ENCODE peak calls at places on chromosomes 11 and 22, in ten cellular contexts. G is IMR-90, D is astrocyte of the spinal cord, M is body of pancreas, E is lower leg skin, A is GM12865, C is H1, V is tibial artery, R is suprapubic skin, B is heart left ventricle. U is an unnamed sample.

GRCh38 chr11:74449369-74449931 is 17.9 kb downstream of the KCNE3 start:
- DNase-seq in G (peak; percentile 81), D (peak; percentile 81), M (peak; percentile 70), E (peak; percentile 83), A (peak; percentile 68), C (no peak), V (no peak), R (no peak), B (no peak), U (peak; percentile 31)

GRCh38 chr22:23102776-23103175 is 32.5 kb downstream of the GNAZ start:
- DNase-seq in G (no peak), D (no peak), M (no peak), E (no peak), A (no peak), C (no peak), V (no peak), R (no peak), B (no peak), U (no peak)

GRCh38 chr11:9089636-9090035 is 1.8 kb downstream of the SCUBE2 start:
- DNase-seq in G (no peak), D (no peak), M (no peak), E (no peak), A (no peak), C (no peak), V (no peak), R (no peak), B (no peak), U (no peak)

GRCh38 chr11:2932850-2933251 is 3.6 kb upstream of the PHLDA2 start:
- DNase-seq in G (peak; percentile 46), D (peak; percentile 81), M (peak; percentile 14), E (no peak), A (no peak), C (no peak), V (peak; percentile 70), R (peak; percentile 68), B (peak; percentile 19), U (no peak)

GRCh38 chr11:47394322-47395224 is 13.8 kb upstream of the SLC39A13 start:
- DNase-seq in G (peak; percentile 20), D (peak; percentile 35), M (no peak), E (no peak), A (peak; percentile 88), C (no peak), V (no peak), R (peak; percentile 70), B (peak; percentile 78), U (peak; percentile 83)

GRCh38 chr11:45933131-45933821 is 10.8 kb downstream of the LARGE2 start:
- DNase-seq in G (peak; percentile 71), D (peak; percentile 35), M (peak; percentile 72), E (peak; percentile 83), A (peak; percentile 43), C (no peak), V (peak; percentile 60), R (no peak), B (no peak), U (no peak)

GRCh38 chr22:19959587-19960490 is 18.2 kb upstream of the TXNRD2 start:
- DNase-seq in G (no peak), D (no peak), M (no peak), E (no peak), A (no peak), C (no peak), V (no peak), R (no peak), B (peak; percentile 37), U (no peak)

GRCh38 chr11:85682330-85683305 is 3.4 kb downstream of the CCDC89 start:
- DNase-seq in G (peak; percentile 47), D (peak; percentile 52), M (peak; percentile 68), E (peak; percentile 87), A (peak; percentile 60), C (no peak), V (peak; percentile 79), R (peak; percentile 67), B (peak; percentile 85), U (peak; percentile 32)

GRCh38 chr11:127818625-127819024 is 768.7 kb downstream of the ETS1 start:
- DNase-seq in G (no peak), D (no peak), M (no peak), E (no peak), A (no peak), C (no peak), V (no peak), R (no peak), B (no peak), U (no peak)

GRCh38 chr22:47417699-47418098 is 655.2 kb downstream of the TBC1D22A start:
- DNase-seq in G (no peak), D (no peak), M (no peak), E (no peak), A (no peak), C (no peak), V (no peak), R (no peak), B (no peak), U (no peak)

DNA sequence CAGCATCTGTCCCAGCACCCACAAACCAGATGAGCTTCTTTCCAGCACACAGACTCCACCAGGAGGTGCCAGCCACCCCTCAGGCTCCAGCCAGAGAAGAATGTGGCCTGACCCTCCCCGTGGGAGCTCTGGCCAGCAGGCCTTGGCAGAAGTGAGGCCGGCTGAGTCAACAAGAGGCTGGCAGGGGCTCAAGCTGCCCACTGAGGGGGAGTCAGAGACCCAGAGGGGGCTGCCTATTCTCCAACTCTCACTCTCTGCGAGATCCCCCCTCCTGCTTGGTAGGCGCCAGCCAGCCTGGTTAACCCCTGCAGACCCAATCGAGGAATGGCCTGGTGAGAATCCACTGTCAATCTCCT is 10.6 kb upstream of the CDC42EP1 start:
- DNase-seq in G (peak; percentile 50), D (peak; percentile 69), M (peak; percentile 93), E (no peak), A (no peak), C (no peak), V (peak; percentile 90), R (no peak), B (no peak), U (no peak)
- TF ChIP-seq CTCF in G (peak; percentile 48), D (peak; percentile 52), M (peak; percentile 74), E (no peak), A (no peak), C (peak; percentile 18), V (peak; percentile 51), R (peak; percentile 7), B (no peak), U (no peak)

GRCh38 chr11:104876838-104877500 is 21.3 kb downstream of the CASP12 start:
- DNase-seq in G (no peak), D (no peak), M (no peak), E (no peak), A (peak; percentile 22), C (no peak), V (no peak), R (no peak), B (no peak), U (peak; percentile 23)

GRCh38 chr11:104876324-104876723 is 21.9 kb downstream of the CASP12 start:
- DNase-seq in G (no peak), D (no peak), M (no peak), E (no peak), A (no peak), C (no peak), V (no peak), R (no peak), B (no peak), U (no peak)

GRCh38 chr11:104873252-104873651 is 25.0 kb downstream of the CASP12 start:
- DNase-seq in G (no peak), D (no peak), M (no peak), E (no peak), A (no peak), C (no peak), V (no peak), R (no peak), B (no peak), U (no peak)

GRCh38 chr11:104870910-104871309 is 27.4 kb downstream of the CASP12 start:
- DNase-seq in G (peak; percentile 62), D (peak; percentile 55), M (no peak), E (no peak), A (no peak), C (no peak), V (no peak), R (no peak), B (no peak), U (no peak)

DNA sequence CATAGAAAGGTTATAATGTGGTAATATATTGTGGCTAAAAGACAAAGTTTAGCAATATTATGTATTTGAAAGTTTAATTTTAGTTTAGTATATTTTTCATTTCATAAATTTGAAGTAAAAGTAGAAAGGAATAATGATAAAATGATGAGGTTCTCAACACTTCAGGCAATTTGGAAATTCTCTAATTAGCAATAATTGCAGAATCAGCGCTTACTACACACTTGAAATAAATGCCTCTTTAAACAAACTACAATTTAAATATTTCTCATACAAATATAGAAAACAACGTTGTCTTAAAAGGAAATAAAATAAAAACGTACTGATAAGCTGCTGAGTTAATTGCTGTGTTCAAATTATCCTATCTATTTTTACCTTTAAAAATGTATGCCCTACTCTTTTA is 25.9 kb downstream of the CASP12 start:
- DNase-seq in G (no peak), D (no peak), M (no peak), E (no peak), A (no peak), C (no peak), V (no peak), R (no peak), B (no peak), U (no peak)
- H3K4me3 ChIP-seq in G (no peak overlapping the region), D (no peak overlapping the region), M (no peak overlapping the region), E (no peak overlapping the region), A (no peak overlapping the region), C (no peak overlapping the region), V (no peak overlapping the region), R (no peak overlapping the region), B (no peak overlapping the region), U (no peak overlapping the region)

GRCh38 chr11:34149274-34149673 is 43.8 kb downstream of the NAT10 start:
- DNase-seq in G (no peak), D (no peak), M (no peak), E (no peak), A (no peak), C (no peak), V (no peak), R (no peak), B (no peak), U (no peak)

GRCh38 chr11:34148504-34149165 is 43.2 kb downstream of the NAT10 start:
- DNase-seq in G (no peak), D (no peak), M (no peak), E (no peak), A (no peak), C (no peak), V (no peak), R (no peak), B (no peak), U (no peak)

GRCh38 chr11:34151166-34151565 is 45.7 kb downstream of the NAT10 start:
- DNase-seq in G (no peak), D (no peak), M (no peak), E (no peak), A (no peak), C (no peak), V (no peak), R (no peak), B (no peak), U (no peak)

GRCh38 chr11:34150494-34151151 is 45.2 kb downstream of the NAT10 start:
- DNase-seq in G (no peak), D (no peak), M (no peak), E (no peak), A (no peak), C (no peak), V (no peak), R (no peak), B (no peak), U (no peak)

GRCh38 chr11:34149786-34150185 is 44.4 kb downstream of the NAT10 start:
- DNase-seq in G (no peak), D (no peak), M (no peak), E (no peak), A (no peak), C (peak; percentile 59), V (no peak), R (no peak), B (no peak), U (no peak)
- TF ChIP-seq CTCF in G (peak; percentile 47), D (peak; percentile 50), M (no peak), E (no peak), A (peak; percentile 12), C (peak; percentile 65), V (peak; percentile 26), R (no peak), B (no peak), U (peak; percentile 44)

GRCh38 chr11:19321351-19321750 is 80.6 kb upstream of the E2F8 start:
- DNase-seq in G (no peak), D (no peak), M (no peak), E (no peak), A (no peak), C (no peak), V (no peak), R (no peak), B (no peak), U (no peak)
- H3K4me3 ChIP-seq in G (no peak overlapping the region), D (no peak overlapping the region), M (no peak overlapping the region), E (no peak overlapping the region), A (no peak overlapping the region), C (no peak overlapping the region), V (no peak overlapping the region), R (no peak overlapping the region), B (no peak overlapping the region), U (no peak overlapping the region)

U was measured in GM06990.